ENCODE peak calls at places on chromosomes 7 and 10, in ten cellular contexts. Z is NCI-H1436, P is skeletal muscle cell, G is foreskin melanocyte, E is mammary epithelial cell, Q is HT-29, D is ELF-1, S is RCC 7860, J is DMS153, H is NT2/D1. M is an unnamed sample.

GRCh38 chr7:47231081-47231480 is 350.8 kb downstream of the TNS3 start:
- DNase-seq in P (no peak), Z (no peak), H (no peak), D (no peak), J (no peak), G (no peak), E (no peak), S (no peak), Q (no peak), M (no peak)

GRCh38 chr7:46576950-46577349 is 655.9 kb upstream of the IGFBP3 start:
- DNase-seq in J (no peak), Z (no peak), S (peak; percentile 59), G (no peak), P (no peak), H (no peak), E (no peak), Q (no peak), D (no peak), M (no peak)

GRCh38 chr10:91629715-91630549 is 2.9 kb downstream of the PPP1R3C start:
- DNase-seq in G (no peak), H (no peak), S (no peak), Z (no peak), D (no peak), Q (no peak), P (no peak), E (no peak), J (no peak), M (no peak)

GRCh38 chr10:77279207-77279606 is 358.4 kb downstream of the KCNMA1 start:
- DNase-seq in Q (no peak), P (no peak), Z (no peak), G (peak; percentile 76), E (peak; percentile 43), S (no peak), J (no peak), H (no peak), D (no peak), M (no peak)

GRCh38 chr7:108308913-108309312 is 147.3 kb downstream of the NRCAM start:
- DNase-seq in P (peak; percentile 88), Z (no peak), S (peak; percentile 61), J (no peak), G (peak; percentile 79), Q (no peak), E (peak; percentile 80), D (no peak), H (no peak), M (no peak)

GRCh38 chr10:3095373-3096139 is 28.2 kb downstream of the PFKP start:
- DNase-seq in S (peak; percentile 99), P (peak; percentile 98), Q (peak; percentile 87), E (peak; percentile 98), D (peak; percentile 66), H (no peak), J (no peak), Z (no peak), G (peak; percentile 89), M (no peak)

GRCh38 chr7:76206633-76207032 is 4.9 kb downstream of the SRRM3 start:
- DNase-seq in Q (no peak), Z (no peak), G (no peak), D (no peak), H (no peak), J (no peak), P (peak; percentile 5), E (no peak), S (no peak), M (no peak)

GRCh38 chr10:85527610-85528317 is 838.8 kb downstream of the GRID1 start:
- DNase-seq in G (peak; percentile 1), H (no peak), D (no peak), Z (no peak), Q (no peak), E (peak; percentile 80), P (peak; percentile 45), J (no peak), S (peak; percentile 13), M (no peak)

GRCh38 chr10:5945561-5946418 is 31.6 kb downstream of the IL15RA start:
- DNase-seq in E (peak; percentile 37), H (no peak), J (no peak), P (peak; percentile 80), D (peak; percentile 45), S (no peak), Z (no peak), Q (no peak), G (peak; percentile 64), M (no peak)

GRCh38 chr7:74187915-74188675 is 13.9 kb downstream of the EIF4H start:
- DNase-seq in D (no peak), J (no peak), H (no peak), G (no peak), P (no peak), Q (no peak), Z (no peak), S (peak; percentile 78), E (peak; percentile 66), M (no peak)

GRCh38 chr7:157555308-157555707 is 218.5 kb downstream of the DNAJB6 start:
- DNase-seq in P (no peak), S (peak; percentile 55), J (no peak), Z (no peak), H (no peak), D (no peak), E (no peak), Q (no peak), G (no peak), M (no peak)

GRCh38 chr7:156558198-156558597 is 82.4 kb upstream of the RNF32 start:
- DNase-seq in P (no peak), G (no peak), Q (no peak), H (no peak), Z (no peak), S (peak; percentile 97), E (peak; percentile 52), J (no peak), D (no peak), M (no peak)

GRCh38 chr10:84156768-84157167 is 16.8 kb upstream of the GPR15LG start:
- DNase-seq in Q (no peak), H (no peak), D (no peak), Z (no peak), J (no peak), P (no peak), E (no peak), G (no peak), S (peak; percentile 75), M (no peak)

GRCh38 chr7:50497968-50498367 is 47.8 kb upstream of the FIGNL1 start:
- DNase-seq in P (no peak), E (peak; percentile 48), J (no peak), D (no peak), H (no peak), Q (no peak), S (no peak), G (no peak), Z (no peak), M (no peak)

GRCh38 chr10:118904284-118904683 is 125.2 kb upstream of the NANOS1 start:
- DNase-seq in E (no peak), H (no peak), G (no peak), J (no peak), Z (no peak), P (no peak), S (no peak), Q (no peak), D (no peak), M (no peak)

GRCh38 chr7:50864694-50865093 is 82.0 kb upstream of the GRB10 start:
- DNase-seq in E (no peak), H (no peak), D (peak; percentile 46), J (no peak), Q (no peak), Z (no peak), S (no peak), P (no peak), G (no peak), M (no peak)

GRCh38 chr7:34747842-34748241 is 89.8 kb downstream of the NPSR1 start:
- DNase-seq in E (no peak), J (peak; percentile 91), P (no peak), Z (peak; percentile 70), H (no peak), Q (no peak), D (no peak), S (no peak), G (no peak), M (peak; percentile 30)

GRCh38 chr7:155373359-155374273 is 75.9 kb downstream of the INSIG1 start:
- DNase-seq in J (no peak), E (no peak), S (no peak), P (no peak), H (no peak), D (peak; percentile 45), Q (no peak), Z (no peak), G (no peak), M (no peak)

GRCh38 chr7:122394512-122394911 is 90.0 kb upstream of the FEZF1 start:
- DNase-seq in D (no peak), G (no peak), P (no peak), E (no peak), Q (no peak), S (no peak), H (no peak), Z (no peak), J (no peak), M (no peak)

GRCh38 chr7:102042016-102042656 is 224.7 kb downstream of the CUX1 start:
- DNase-seq in J (no peak), Z (no peak), Q (no peak), G (no peak), E (peak; percentile 59), D (no peak), H (no peak), P (peak; percentile 28), S (peak; percentile 79), M (no peak)

GRCh38 chr10:116926426-116926825 is 77.1 kb downstream of the ENO4 start:
- DNase-seq in H (no peak), D (no peak), S (no peak), Z (no peak), Q (no peak), P (no peak), G (no peak), E (no peak), J (no peak), M (no peak)

GRCh38 chr7:50655020-50655419 is 89.8 kb upstream of the DDC start:
- DNase-seq in Q (no peak), S (no peak), J (no peak), Z (no peak), P (no peak), H (no peak), E (no peak), G (no peak), D (no peak), M (no peak)

GRCh38 chr7:111196655-111197054 is 105.7 kb downstream of the LRRN3 start:
- DNase-seq in J (no peak), S (no peak), G (no peak), H (no peak), D (no peak), Q (no peak), Z (no peak), P (no peak), E (no peak), M (no peak)

GRCh38 chr7:2716488-2716887 is 28.5 kb downstream of the AMZ1 start:
- DNase-seq in S (no peak), E (no peak), Q (no peak), J (no peak), P (no peak), D (no peak), Z (no peak), G (no peak), H (no peak), M (no peak)

GRCh38 chr10:21721000-21721670 is 187.1 kb downstream of the MLLT10 start:
- DNase-seq in D (no peak), Q (no peak), E (no peak), J (no peak), P (no peak), H (no peak), S (no peak), Z (no peak), G (no peak), M (no peak)

GRCh38 chr10:61897671-61898434 is 3.6 kb upstream of the ARID5B start:
- DNase-seq in G (no peak), S (no peak), H (no peak), P (no peak), D (no peak), Z (peak; percentile 10), Q (peak; percentile 68), E (no peak), J (peak; percentile 5), M (no peak)